ENCODE peak calls at places on chromosomes 6 and 20, in six cellular contexts. One of them, this sample, is unnamed.

GRCh38 chr6:146770965-146771735 is 172.4 kb downstream of the ADGB start:
- DNase-seq in ascending aorta: peak
- DNase-seq in IMR-90: no peak
- DNase-seq in BJ: no peak
- DNase-seq in heart left ventricle: peak
- DNase-seq in stomach: no peak
- DNase-seq in this sample: no peak

GRCh38 chr6:152378154-152378553 is 259.0 kb downstream of the SYNE1 start:
- DNase-seq in stomach: no peak
- DNase-seq in IMR-90: peak
- DNase-seq in heart left ventricle: no peak
- DNase-seq in BJ: peak
- DNase-seq in ascending aorta: no peak
- DNase-seq in this sample: no peak

GRCh38 chr6:113856571-113857564 is at the start of gene MARCKS:
- DNase-seq in ascending aorta: peak
- DNase-seq in BJ: peak
- DNase-seq in heart left ventricle: peak
- DNase-seq in IMR-90: peak
- DNase-seq in stomach: peak
- DNase-seq in this sample: no peak

GRCh38 chr6:50539441-50539840 is 173.9 kb upstream of the TFAP2D start:
- DNase-seq in ascending aorta: no peak
- DNase-seq in heart left ventricle: no peak
- DNase-seq in stomach: no peak
- DNase-seq in BJ: no peak
- DNase-seq in IMR-90: no peak
- DNase-seq in this sample: no peak

GRCh38 chr20:43839793-43840199 is 74.9 kb upstream of the TOX2 start:
- DNase-seq in heart left ventricle: no peak
- DNase-seq in IMR-90: no peak
- DNase-seq in BJ: no peak
- DNase-seq in ascending aorta: no peak
- DNase-seq in stomach: no peak
- DNase-seq in this sample: no peak

GRCh38 chr6:51844391-51844735 is 243.1 kb downstream of the PKHD1 start:
- DNase-seq in heart left ventricle: no peak
- DNase-seq in BJ: no peak
- DNase-seq in stomach: no peak
- DNase-seq in IMR-90: no peak
- DNase-seq in ascending aorta: no peak
- DNase-seq in this sample: no peak

GRCh38 chr20:53087034-53087777 is 115.0 kb downstream of the TSHZ2 start:
- DNase-seq in IMR-90: no peak
- DNase-seq in heart left ventricle: no peak
- DNase-seq in BJ: no peak
- DNase-seq in stomach: no peak
- DNase-seq in ascending aorta: no peak
- DNase-seq in this sample: no peak

GRCh38 chr6:146434991-146435390 is 108.6 kb upstream of the RAB32 start:
- DNase-seq in IMR-90: no peak
- DNase-seq in stomach: no peak
- DNase-seq in BJ: no peak
- DNase-seq in ascending aorta: no peak
- DNase-seq in heart left ventricle: no peak
- DNase-seq in this sample: no peak

GRCh38 chr6:46116289-46116688 is 13.5 kb upstream of the ENPP4 start:
- DNase-seq in BJ: no peak
- DNase-seq in IMR-90: no peak
- DNase-seq in stomach: no peak
- DNase-seq in ascending aorta: no peak
- DNase-seq in heart left ventricle: no peak
- DNase-seq in this sample: no peak

GRCh38 chr20:11473971-11474370 is 443.7 kb upstream of the BTBD3 start:
- DNase-seq in BJ: no peak
- DNase-seq in heart left ventricle: no peak
- DNase-seq in IMR-90: no peak
- DNase-seq in ascending aorta: no peak
- DNase-seq in stomach: no peak
- DNase-seq in this sample: no peak

GRCh38 chr6:119241124-119241491 is 108.5 kb downstream of the MAN1A1 start:
- DNase-seq in BJ: peak
- DNase-seq in IMR-90: peak
- DNase-seq in heart left ventricle: no peak
- DNase-seq in ascending aorta: no peak
- DNase-seq in stomach: no peak
- DNase-seq in this sample: no peak

GRCh38 chr6:15200087-15200486 is 45.8 kb upstream of the JARID2 start:
- DNase-seq in heart left ventricle: no peak
- DNase-seq in ascending aorta: no peak
- DNase-seq in BJ: no peak
- DNase-seq in IMR-90: no peak
- DNase-seq in stomach: no peak
- DNase-seq in this sample: no peak

GRCh38 chr6:53192590-53193232 is 44.1 kb upstream of the GCM1 start:
- DNase-seq in IMR-90: no peak
- DNase-seq in BJ: no peak
- DNase-seq in heart left ventricle: no peak
- DNase-seq in stomach: no peak
- DNase-seq in ascending aorta: no peak
- DNase-seq in this sample: no peak

GRCh38 chr20:56443654-56444540 is 24.5 kb upstream of the RTF2 start:
- DNase-seq in BJ: no peak
- DNase-seq in ascending aorta: no peak
- DNase-seq in heart left ventricle: peak
- DNase-seq in stomach: no peak
- DNase-seq in IMR-90: peak
- DNase-seq in this sample: no peak

GRCh38 chr6:10393544-10394225 is 21.2 kb downstream of the TFAP2A start:
- DNase-seq in heart left ventricle: no peak
- DNase-seq in IMR-90: no peak
- DNase-seq in stomach: no peak
- DNase-seq in ascending aorta: no peak
- DNase-seq in BJ: no peak
- DNase-seq in this sample: no peak

GRCh38 chr6:42166444-42167141 is 6.6 kb upstream of the GUCA1A start:
- DNase-seq in BJ: no peak
- DNase-seq in IMR-90: peak
- DNase-seq in ascending aorta: no peak
- DNase-seq in heart left ventricle: peak
- DNase-seq in stomach: peak
- DNase-seq in this sample: no peak

GRCh38 chr6:161161889-161162624 is 111.8 kb downstream of the AGPAT4 start:
- DNase-seq in IMR-90: peak
- DNase-seq in heart left ventricle: no peak
- DNase-seq in BJ: no peak
- DNase-seq in ascending aorta: no peak
- DNase-seq in stomach: no peak
- DNase-seq in this sample: no peak

DNA sequence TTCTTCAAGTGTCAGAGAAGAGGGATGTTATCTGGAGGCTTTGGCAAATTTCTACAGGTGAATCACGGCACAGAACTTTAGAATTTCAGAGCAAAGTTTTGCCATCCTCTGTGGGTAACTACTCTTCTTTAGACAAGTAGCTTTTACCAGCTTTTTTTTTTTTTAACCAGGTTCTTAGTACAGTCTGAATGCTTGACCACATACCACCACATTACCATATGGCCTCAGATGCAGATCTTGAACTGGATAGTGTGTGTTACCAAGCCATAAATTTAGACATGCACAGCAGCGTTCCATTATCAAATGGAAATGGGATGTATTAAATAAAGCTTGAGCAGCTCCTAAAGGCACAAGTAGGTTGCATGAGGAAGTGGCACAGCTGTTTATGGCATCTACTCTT is 38.3 kb upstream of the PRSS16 start:
- DNase-seq in BJ: no peak
- DNase-seq in stomach: no peak
- DNase-seq in IMR-90: no peak
- DNase-seq in ascending aorta: no peak
- DNase-seq in heart left ventricle: no peak
- DNase-seq in this sample: no peak
- H3K4me3 ChIP-seq in BJ: no peak
- H3K4me3 ChIP-seq in stomach: no peak
- H3K4me3 ChIP-seq in IMR-90: no peak
- H3K4me3 ChIP-seq in ascending aorta: no peak
- H3K4me3 ChIP-seq in heart left ventricle: no peak
- H3K4me3 ChIP-seq in this sample: no peak

GRCh38 chr6:39409889-39410288 is 87.4 kb upstream of the KCNK16 start:
- DNase-seq in BJ: no peak
- DNase-seq in stomach: no peak
- DNase-seq in ascending aorta: no peak
- DNase-seq in IMR-90: no peak
- DNase-seq in heart left ventricle: no peak
- DNase-seq in this sample: no peak

GRCh38 chr6:39415482-39415881 is 93.0 kb upstream of the KCNK16 start:
- DNase-seq in heart left ventricle: no peak
- DNase-seq in stomach: no peak
- DNase-seq in ascending aorta: no peak
- DNase-seq in IMR-90: no peak
- DNase-seq in BJ: no peak
- DNase-seq in this sample: no peak

GRCh38 chr6:39411001-39411400 is 88.5 kb upstream of the KCNK16 start:
- DNase-seq in BJ: no peak
- DNase-seq in heart left ventricle: no peak
- DNase-seq in ascending aorta: no peak
- DNase-seq in stomach: no peak
- DNase-seq in IMR-90: no peak
- DNase-seq in this sample: no peak

GRCh38 chr6:39407446-39407993 is 85.0 kb upstream of the KCNK16 start:
- DNase-seq in heart left ventricle: no peak
- DNase-seq in BJ: no peak
- DNase-seq in stomach: no peak
- DNase-seq in IMR-90: no peak
- DNase-seq in ascending aorta: no peak
- DNase-seq in this sample: no peak

DNA sequence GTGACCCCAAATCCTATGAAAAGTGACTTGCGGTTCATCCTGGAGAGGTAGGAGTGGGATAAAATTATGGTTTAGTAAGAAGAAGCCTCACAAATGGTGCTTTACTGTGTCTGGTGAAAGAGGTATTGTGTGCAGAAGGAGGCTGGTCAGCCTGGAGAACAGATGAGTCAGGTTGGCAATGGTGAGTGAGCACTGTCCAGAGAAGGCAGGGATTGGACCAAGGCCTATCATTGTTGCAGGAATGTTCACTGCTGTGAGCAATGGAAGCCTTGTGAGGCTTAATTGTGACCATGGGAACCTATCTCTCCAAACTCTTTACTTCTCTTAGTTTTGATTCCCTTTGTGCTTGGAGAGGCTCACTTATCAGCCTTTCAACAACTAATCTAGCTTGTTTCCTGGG is 89.0 kb upstream of the KCNK16 start:
- DNase-seq in IMR-90: peak
- DNase-seq in BJ: no peak
- DNase-seq in stomach: no peak
- DNase-seq in heart left ventricle: no peak
- DNase-seq in ascending aorta: no peak
- DNase-seq in this sample: peak
- H3K4me3 ChIP-seq in IMR-90: no peak
- H3K4me3 ChIP-seq in BJ: no peak
- H3K4me3 ChIP-seq in stomach: no peak
- H3K4me3 ChIP-seq in heart left ventricle: no peak
- H3K4me3 ChIP-seq in ascending aorta: no peak
- H3K4me3 ChIP-seq in this sample: no peak

DNA sequence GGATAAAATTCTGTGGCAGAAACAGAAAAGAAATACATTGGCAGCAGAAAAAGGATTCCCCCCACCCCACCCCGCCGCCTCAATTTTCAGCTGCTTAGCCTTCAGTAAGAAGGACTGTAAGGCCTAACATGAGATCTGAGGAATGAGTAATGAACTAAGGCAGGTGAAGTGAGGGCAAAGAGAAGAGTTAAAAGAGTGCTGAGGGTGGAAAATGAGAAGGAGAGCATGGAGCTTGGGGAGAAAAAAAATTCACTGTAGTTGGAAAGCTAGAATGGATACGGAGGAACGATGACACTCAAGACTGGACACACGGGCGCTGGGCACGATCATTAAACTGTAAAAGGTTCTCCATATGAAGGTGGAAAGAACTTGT is 14.6 kb downstream of the POM121L2 start:
- DNase-seq in ascending aorta: no peak
- DNase-seq in BJ: no peak
- DNase-seq in heart left ventricle: no peak
- DNase-seq in IMR-90: no peak
- DNase-seq in stomach: no peak
- DNase-seq in this sample: no peak
- H3K4me3 ChIP-seq in ascending aorta: no peak
- H3K4me3 ChIP-seq in BJ: no peak
- H3K4me3 ChIP-seq in heart left ventricle: no peak
- H3K4me3 ChIP-seq in IMR-90: peak
- H3K4me3 ChIP-seq in stomach: no peak
- H3K4me3 ChIP-seq in this sample: no peak

GRCh38 chr6:107357842-107358241 is 101.5 kb downstream of the PDSS2 start:
- DNase-seq in stomach: no peak
- DNase-seq in ascending aorta: no peak
- DNase-seq in BJ: no peak
- DNase-seq in heart left ventricle: no peak
- DNase-seq in IMR-90: no peak
- DNase-seq in this sample: no peak

GRCh38 chr6:107355659-107356058 is 103.7 kb downstream of the PDSS2 start:
- DNase-seq in ascending aorta: no peak
- DNase-seq in IMR-90: no peak
- DNase-seq in heart left ventricle: peak
- DNase-seq in BJ: no peak
- DNase-seq in stomach: no peak
- DNase-seq in this sample: no peak

GRCh38 chr6:107353773-107354382 is 105.5 kb downstream of the PDSS2 start:
- DNase-seq in stomach: no peak
- DNase-seq in heart left ventricle: no peak
- DNase-seq in IMR-90: peak
- DNase-seq in BJ: no peak
- DNase-seq in ascending aorta: no peak
- DNase-seq in this sample: no peak

GRCh38 chr6:107354470-107354869 is 104.9 kb downstream of the PDSS2 start:
- DNase-seq in BJ: no peak
- DNase-seq in stomach: no peak
- DNase-seq in IMR-90: no peak
- DNase-seq in ascending aorta: no peak
- DNase-seq in heart left ventricle: no peak
- DNase-seq in this sample: no peak
- H3K4me3 ChIP-seq in BJ: no peak
- H3K4me3 ChIP-seq in stomach: no peak
- H3K4me3 ChIP-seq in IMR-90: no peak
- H3K4me3 ChIP-seq in ascending aorta: no peak
- H3K4me3 ChIP-seq in heart left ventricle: no peak
- H3K4me3 ChIP-seq in this sample: no peak

GRCh38 chr20:63642518-63643247 is 10.5 kb downstream of the STMN3 start:
- DNase-seq in IMR-90: no peak
- DNase-seq in ascending aorta: no peak
- DNase-seq in stomach: no peak
- DNase-seq in heart left ventricle: no peak
- DNase-seq in BJ: no peak
- DNase-seq in this sample: no peak
- H3K4me3 ChIP-seq in IMR-90: no peak
- H3K4me3 ChIP-seq in ascending aorta: peak
- H3K4me3 ChIP-seq in stomach: peak
- H3K4me3 ChIP-seq in heart left ventricle: peak
- H3K4me3 ChIP-seq in BJ: peak
- H3K4me3 ChIP-seq in this sample: peak

This sample was measured in kidney epithelial cell.